ENCODE peak calls at places on chromosomes 3 and 15, in ten cellular contexts. X is hepatocyte, K is PC-3, U is neural progenitor cell, O is MM.1S, D is PC-9, B is endothelial cell of umbilical vein, G is K562, S is astrocyte, R is fibroblast of lung. E is an unnamed sample.

GRCh38 chr3:71859128-71859519 is 74.2 kb upstream of the PROK2 start:
- DNase-seq in G (peak; percentile 10), O (peak; percentile 42), S (no peak), D (no peak), U (peak; percentile 60), B (peak; percentile 8), R (peak; percentile 1), X (peak; percentile 59), K (peak; percentile 68), E (peak; percentile 55)

GRCh38 chr15:72404356-72404755 is 6.3 kb downstream of the TMEM202 start:
- DNase-seq in X (no peak), R (no peak), K (no peak), D (no peak), S (no peak), G (no peak), O (no peak), B (peak; percentile 70), U (no peak), E (no peak)

GRCh38 chr3:135895106-135895733 is 70.3 kb upstream of the PPP2R3A start:
- DNase-seq in G (peak; percentile 29), O (peak; percentile 59), D (peak; percentile 76), X (peak; percentile 85), R (peak; percentile 63), S (peak; percentile 57), K (peak; percentile 83), B (peak; percentile 78), U (peak; percentile 87), E (peak; percentile 78)

GRCh38 chr15:84734794-84735479 is 13.5 kb upstream of the ZNF592 start:
- DNase-seq in G (peak; percentile 88), X (peak; percentile 93), B (no peak), U (peak; percentile 71), K (peak; percentile 88), S (peak; percentile 72), D (peak; percentile 84), R (peak; percentile 83), O (peak; percentile 94), E (peak; percentile 35)

GRCh38 chr3:64685331-64685799 is 2.4 kb downstream of the ADAMTS9 start:
- DNase-seq in X (peak; percentile 51), B (no peak), R (peak; percentile 52), K (no peak), S (peak; percentile 51), D (no peak), G (no peak), O (no peak), U (no peak), E (no peak)

GRCh38 chr3:113885050-113885449 is 46.5 kb downstream of the GRAMD1C start:
- DNase-seq in G (no peak), D (no peak), B (no peak), K (no peak), S (no peak), U (no peak), X (no peak), O (no peak), R (no peak), E (no peak)

GRCh38 chr3:1855836-1856235 is 242.8 kb upstream of the CNTN4 start:
- DNase-seq in U (no peak), G (no peak), X (no peak), D (no peak), S (no peak), O (no peak), B (no peak), K (no peak), R (no peak), E (no peak)

GRCh38 chr3:81723732-81724313 is 37.6 kb downstream of the GBE1 start:
- DNase-seq in U (no peak), R (peak; percentile 74), D (no peak), X (no peak), B (peak; percentile 78), S (peak; percentile 63), K (peak; percentile 63), G (peak; percentile 11), O (no peak), E (no peak)

GRCh38 chr3:81741214-81741613 is 20.2 kb downstream of the GBE1 start:
- DNase-seq in U (no peak), X (no peak), K (no peak), O (no peak), R (peak; percentile 71), D (no peak), S (peak; percentile 63), G (no peak), B (no peak), E (no peak)

GRCh38 chr15:70341566-70341965 is 243.8 kb upstream of the TLE3 start:
- DNase-seq in K (no peak), O (no peak), R (no peak), U (no peak), B (no peak), D (no peak), X (no peak), G (no peak), S (no peak), E (no peak)

GRCh38 chr3:122183521-122183892 is at the start of gene CASR:
- DNase-seq in O (no peak), K (no peak), U (peak; percentile 34), R (no peak), G (no peak), B (no peak), X (peak; percentile 21), S (no peak), D (no peak), E (no peak)

DNA sequence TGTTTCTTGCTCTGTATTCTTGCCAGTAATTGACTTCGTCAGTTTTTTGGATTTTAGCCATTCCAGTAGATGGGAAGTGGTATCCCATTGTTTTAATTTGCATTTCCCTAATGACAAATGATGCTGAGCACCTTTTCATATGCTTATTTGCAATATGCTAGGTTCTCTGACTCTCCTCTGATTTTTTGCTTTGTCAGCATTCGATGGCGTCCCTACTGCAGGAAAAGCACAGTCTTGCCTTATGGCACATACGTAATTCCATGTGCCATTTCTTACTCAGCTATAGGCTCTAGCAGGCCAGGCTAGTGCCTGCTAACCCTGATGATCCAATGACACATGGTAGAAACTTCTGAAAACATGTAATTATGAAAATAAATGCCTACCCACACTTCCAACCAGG is 239.2 kb upstream of the ATP10A start:
- DNase-seq in B (no peak), D (no peak), S (no peak), K (no peak), G (no peak), U (no peak), X (no peak), R (no peak), O (no peak), E (no peak)
- H3K27ac ChIP-seq in B (no peak overlapping the region), D (no peak overlapping the region), S (no peak overlapping the region), K (no peak overlapping the region), G (no peak overlapping the region), U (no peak overlapping the region), X (no peak overlapping the region), R (no peak overlapping the region), O (no peak overlapping the region), E (no peak overlapping the region)

GRCh38 chr3:12181301-12181700 is 22.6 kb upstream of the TIMP4 start:
- DNase-seq in O (no peak), R (no peak), S (no peak), D (no peak), U (no peak), B (no peak), G (no peak), X (no peak), K (no peak), E (no peak)

GRCh38 chr3:12179441-12179840 is 20.7 kb upstream of the TIMP4 start:
- DNase-seq in O (no peak), G (no peak), R (no peak), U (no peak), S (no peak), X (no peak), K (no peak), B (no peak), D (no peak), E (no peak)

GRCh38 chr3:12182687-12183441 is 24.2 kb upstream of the TIMP4 start:
- DNase-seq in O (no peak), S (no peak), U (no peak), B (no peak), D (no peak), X (no peak), K (no peak), G (no peak), R (no peak), E (no peak)

GRCh38 chr3:12180218-12180617 is 21.5 kb upstream of the TIMP4 start:
- DNase-seq in R (peak; percentile 88), G (no peak), X (no peak), O (no peak), S (peak; percentile 83), B (peak; percentile 60), U (no peak), D (peak; percentile 74), K (peak; percentile 82), E (peak; percentile 73)

GRCh38 chr3:12181806-12182205 is 23.1 kb upstream of the TIMP4 start:
- DNase-seq in B (no peak), U (no peak), D (no peak), K (no peak), R (no peak), X (no peak), G (no peak), S (no peak), O (no peak), E (no peak)
- TF ChIP-seq EZH2 in B (no peak), U (no peak), D (no peak), K (no peak), R (no peak), X (no peak), G (no peak), S (no peak), O (no peak), E (no peak)

DNA sequence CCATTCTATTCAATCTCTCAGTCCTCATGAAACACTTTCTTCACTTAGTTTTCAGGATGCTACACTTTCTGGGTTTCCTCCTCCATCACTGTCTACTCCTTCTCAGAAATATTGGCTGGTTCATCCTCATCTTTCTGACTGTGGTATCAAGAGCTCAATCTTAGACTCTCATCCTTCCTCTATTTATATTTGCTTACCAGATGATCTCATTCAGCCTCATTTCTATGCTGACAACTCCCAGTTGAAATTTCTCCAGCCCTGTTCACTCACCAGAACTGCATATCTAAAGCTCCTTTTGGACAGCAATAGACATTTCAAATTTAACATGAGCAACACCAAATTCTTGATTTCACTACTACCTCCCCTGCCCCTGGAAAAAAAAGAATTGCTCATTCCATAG is 48.0 kb upstream of the FBN1 start:
- DNase-seq in U (no peak), G (no peak), R (peak; percentile 85), K (peak; percentile 53), B (no peak), X (no peak), D (no peak), S (peak; percentile 79), O (no peak), E (no peak)
- H3K27ac ChIP-seq in U (no peak overlapping the region), G (no peak overlapping the region), R (no peak overlapping the region), K (peak overlapping the region; percentile 28), B (no peak overlapping the region), X (no peak overlapping the region), D (no peak overlapping the region), S (peak overlapping the region; percentile 89), O (no peak overlapping the region), E (no peak overlapping the region)

DNA sequence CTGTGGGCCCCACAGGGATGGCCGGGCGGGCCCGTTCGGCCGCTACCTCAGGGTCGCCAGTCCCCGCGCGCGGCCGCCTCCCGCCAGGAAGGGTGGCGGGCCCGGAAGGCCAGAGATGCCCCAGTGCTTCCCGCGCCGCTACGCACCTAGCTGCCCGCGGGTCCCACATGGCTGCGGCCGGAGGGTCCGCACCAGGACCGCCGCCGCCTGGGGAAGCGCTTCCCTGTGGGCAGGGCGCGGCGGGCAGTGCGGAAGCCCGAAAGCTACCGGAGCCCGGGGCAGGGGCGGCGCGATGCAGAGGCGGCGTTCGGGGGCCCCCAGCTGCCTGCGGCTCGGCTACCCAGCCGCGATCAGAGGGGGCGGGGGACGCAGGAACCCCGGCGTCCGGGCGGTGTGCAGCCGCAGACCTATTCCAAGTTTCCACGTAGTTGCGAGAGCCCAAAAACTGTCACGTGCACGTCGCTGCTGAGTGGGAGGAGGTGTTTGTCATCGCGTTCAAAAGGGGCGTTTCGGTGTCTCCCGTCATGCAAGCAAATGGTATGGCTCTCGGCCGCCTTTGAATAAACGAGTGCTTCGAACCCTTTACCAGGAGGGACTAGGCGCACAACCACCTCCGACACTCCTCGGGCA is at the start of gene TRANK1:
- DNase-seq in U (peak; percentile 56), G (no peak), D (no peak), O (no peak), R (peak; percentile 59), S (no peak), B (peak; percentile 35), X (peak; percentile 75), K (no peak), E (peak; percentile 87)
- TF ChIP-seq EZH2 in U (peak; percentile 74), G (no peak), D (no peak), O (no peak), R (no peak), S (no peak), B (peak; percentile 43), X (no peak), K (no peak), E (no peak)